ENCODE peak calls at places on chromosomes 3 and 15, in five cellular contexts. Y is fibroblast of lung, G is neural progenitor cell, E is GM23248, I is mammary epithelial cell. Q is an unnamed sample.

GRCh38 chr3:42654331-42655201 is 1.1 kb downstream of the ZBTB47 start:
- DNase-seq in I (no peak), E (peak), G (peak), Y (peak), Q (peak)

GRCh38 chr3:50602675-50603191 is 8.8 kb downstream of the CISH start:
- DNase-seq in E (no peak), Y (no peak), I (peak), G (no peak), Q (peak)

GRCh38 chr3:134315286-134316106 is 58.8 kb downstream of the AMOTL2 start:
- DNase-seq in I (no peak), Y (peak), E (peak), G (peak), Q (peak)

GRCh38 chr15:29676961-29677402 is 145.3 kb downstream of the TJP1 start:
- DNase-seq in Y (peak), E (peak), G (peak), I (peak), Q (peak)

GRCh38 chr3:122793568-122794416 is at the start of gene HSPBAP1:
- DNase-seq in I (peak), Y (peak), G (peak), E (peak), Q (peak)

GRCh38 chr15:101320501-101321052 is 25.5 kb upstream of the SNRPA1 start:
- DNase-seq in E (peak), Y (peak), G (peak), I (no peak), Q (no peak)

GRCh38 chr15:52428297-52428696 is 100.4 kb downstream of the MYO5A start:
- DNase-seq in E (no peak), Y (peak), G (no peak), I (no peak), Q (no peak)

GRCh38 chr3:140270329-140270728 is 335.3 kb downstream of the CLSTN2 start:
- DNase-seq in G (no peak), I (peak), Y (peak), E (no peak), Q (no peak)

GRCh38 chr3:150603888-150604319 is 783 bp downstream of the SELENOT start:
- DNase-seq in G (no peak), Y (no peak), E (no peak), I (no peak), Q (peak)

GRCh38 chr3:171156455-171157005 is 130.0 kb upstream of the SLC2A2 start:
- DNase-seq in Y (peak), I (peak), G (no peak), E (no peak), Q (peak)

GRCh38 chr3:153285194-153285641 is 123.2 kb downstream of the RAP2B start:
- DNase-seq in Y (peak), G (peak), E (peak), I (peak), Q (peak)

GRCh38 chr3:68764554-68764953 is 167.8 kb downstream of the TAFA4 start:
- DNase-seq in I (no peak), Y (no peak), G (no peak), E (no peak), Q (no peak)

DNA sequence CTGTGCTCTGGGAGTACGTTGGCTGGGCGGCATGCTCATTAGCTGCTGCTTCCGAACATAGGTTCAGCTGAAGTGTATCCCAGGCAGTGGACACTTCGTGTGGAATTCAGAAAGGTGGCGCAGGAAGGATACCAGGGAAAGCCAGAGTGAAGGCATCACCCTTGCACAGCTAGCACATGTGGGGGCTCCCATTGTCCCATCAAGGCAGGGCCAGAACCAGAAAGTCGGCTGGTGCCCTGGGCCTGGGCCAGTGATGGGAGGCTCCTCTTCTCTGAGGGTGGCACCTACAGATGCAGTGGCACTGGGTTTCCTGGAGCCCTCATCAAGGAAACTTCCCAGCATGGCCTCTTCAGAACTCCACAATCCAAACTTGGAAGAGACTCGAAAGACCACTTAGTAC is 56.6 kb downstream of the PGPEP1L start:
- DNase-seq in Y (no peak), E (no peak), I (no peak), G (no peak), Q (no peak)
- H3K27ac ChIP-seq in Y (no peak), E (no peak), I (no peak), G (no peak), Q (no peak)

DNA sequence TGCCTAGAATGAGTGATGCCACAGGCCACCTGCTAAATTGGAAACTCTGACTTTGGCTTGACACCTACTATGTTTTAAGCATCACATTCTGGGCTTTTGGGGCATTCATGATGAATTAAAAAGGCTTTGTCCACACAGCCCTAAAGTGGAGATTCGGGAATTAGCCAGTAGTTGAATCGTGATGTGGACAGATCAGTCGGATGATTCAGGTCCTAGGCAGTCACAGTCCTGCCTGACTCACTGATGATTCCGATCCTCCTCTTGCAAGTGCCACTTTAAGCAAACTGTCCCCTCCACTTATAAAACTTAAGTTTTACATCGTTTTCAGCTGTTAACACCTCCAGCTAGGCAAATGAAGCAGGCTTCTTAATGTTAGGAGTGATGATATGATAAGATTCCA is 75.3 kb downstream of the SYNPR start:
- DNase-seq in G (no peak), I (peak), E (peak), Y (peak), Q (peak)
- H3K4me2 ChIP-seq in G (no peak), I (no peak), E (peak), Y (no peak), Q (peak)

GRCh38 chr15:32657198-32657886 is 15.8 kb downstream of the SCG5 start:
- DNase-seq in E (no peak), G (no peak), Y (no peak), I (peak), Q (peak)
- TF ChIP-seq EZH2 in E (no peak), G (no peak), Y (no peak), I (no peak), Q (no peak)

DNA sequence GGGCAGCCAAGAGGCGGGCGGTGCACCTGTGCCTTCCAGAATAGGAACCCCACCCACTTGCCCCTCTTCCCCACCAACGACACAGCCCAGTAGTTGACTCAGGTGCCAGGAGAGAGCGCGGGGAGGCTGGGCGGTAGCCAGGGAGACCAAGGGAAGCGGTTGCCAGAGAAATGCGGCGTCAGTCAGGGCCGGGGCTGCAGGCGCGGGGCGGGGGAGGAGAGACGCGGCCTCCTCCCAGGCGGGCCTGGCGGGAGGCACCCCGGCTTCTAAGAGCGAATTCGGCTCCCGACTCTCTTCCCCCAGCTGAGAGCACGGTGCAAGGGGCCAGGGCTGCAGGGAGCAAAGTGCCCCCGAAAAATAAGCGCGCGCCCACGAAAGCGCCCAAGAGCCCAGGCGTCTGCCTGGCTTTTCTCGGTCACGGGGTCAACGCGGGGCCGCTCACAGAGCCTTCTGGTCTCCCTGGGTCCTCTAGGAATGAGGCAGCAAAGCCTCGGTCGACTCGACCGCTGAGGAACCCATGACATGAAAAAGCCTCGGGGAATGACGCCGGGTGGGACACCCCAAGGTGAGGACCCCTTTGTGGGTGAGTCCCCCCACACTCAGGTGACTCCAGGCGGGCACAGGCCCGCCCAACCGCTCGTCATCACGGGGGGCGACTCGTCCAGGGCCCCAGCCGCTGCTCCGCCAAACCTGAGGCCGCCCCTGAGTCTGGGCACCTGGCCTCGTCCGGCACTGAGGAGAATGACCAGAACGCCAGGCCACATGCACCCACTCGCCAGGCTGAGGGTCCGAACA is 716 bp downstream of the CPEB1 start:
- DNase-seq in G (peak), E (peak), I (no peak), Y (no peak), Q (no peak)
- H3K27ac ChIP-seq in G (no peak), E (no peak), I (no peak), Y (no peak), Q (no peak)

DNA sequence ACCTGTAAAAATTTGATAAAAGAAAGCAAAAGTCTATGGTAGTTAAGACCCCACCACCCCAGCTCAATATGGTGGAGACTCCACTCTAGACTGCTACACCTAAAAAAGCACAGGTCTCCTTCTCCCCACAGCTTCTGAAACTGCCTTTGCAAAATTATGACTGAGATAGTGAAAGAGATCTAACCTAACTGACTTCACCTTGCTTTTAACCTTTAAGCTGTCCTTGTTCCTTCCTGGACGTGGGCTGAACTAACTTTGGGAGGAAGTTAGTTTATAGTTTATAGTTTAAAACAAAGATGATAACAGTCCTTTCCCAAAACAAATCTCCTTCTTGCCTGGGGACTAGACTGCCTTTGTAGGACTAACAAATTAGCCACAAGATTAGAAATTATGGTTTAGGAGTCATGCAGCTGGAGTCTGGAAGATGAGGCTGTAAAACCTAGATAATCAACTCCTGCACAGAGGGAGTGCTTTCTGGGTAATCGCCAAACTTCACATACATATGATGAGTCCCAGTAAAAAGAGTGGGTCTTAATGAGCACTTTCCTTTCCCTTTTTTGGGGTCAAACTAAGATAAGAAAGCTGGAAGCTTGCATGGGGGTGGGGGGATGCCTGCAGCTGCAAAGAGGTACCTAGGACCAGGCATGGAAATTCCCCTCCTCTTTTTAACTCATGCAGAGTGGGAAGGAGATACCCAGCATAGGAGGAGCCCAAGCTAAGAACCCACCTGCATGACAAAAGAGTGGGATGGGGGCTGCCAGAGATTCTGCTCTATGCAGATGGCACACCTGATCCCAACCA is 17.5 kb downstream of the CCR8 start:
- DNase-seq in Y (no peak), G (no peak), I (no peak), E (no peak), Q (no peak)
- H3K4me2 ChIP-seq in Y (no peak), G (no peak), I (no peak), E (no peak), Q (no peak)

Q was measured in PC-3.